ENCODE peak calls at places on chromosome 10, in eight cellular contexts. One of them, this sample, is unnamed.

GRCh38 chr10:6279540-6280267 is 77.0 kb downstream of the PFKFB3 start:
- DNase-seq in ureter: no peak
- DNase-seq in cerebellum: no peak
- DNase-seq in NCI-H1105: no peak
- DNase-seq in activated CD4-positive, alpha-beta T cell treated with anti-CD3 and anti-CD28 coated beads for 48 hours: no peak
- DNase-seq in erythroblast: no peak
- DNase-seq in putamen: no peak
- DNase-seq in AG04450: no peak
- DNase-seq in this sample: peak

GRCh38 chr10:1344846-1345245 is 288.7 kb downstream of the WDR37 start:
- DNase-seq in ureter: no peak
- DNase-seq in cerebellum: no peak
- DNase-seq in NCI-H1105: no peak
- DNase-seq in activated CD4-positive, alpha-beta T cell treated with anti-CD3 and anti-CD28 coated beads for 48 hours: no peak
- DNase-seq in erythroblast: no peak
- DNase-seq in putamen: no peak
- DNase-seq in AG04450: no peak
- DNase-seq in this sample: no peak

GRCh38 chr10:78305311-78305710 is 271.6 kb downstream of the RPS24 start:
- DNase-seq in ureter: peak
- DNase-seq in cerebellum: no peak
- DNase-seq in NCI-H1105: no peak
- DNase-seq in activated CD4-positive, alpha-beta T cell treated with anti-CD3 and anti-CD28 coated beads for 48 hours: no peak
- DNase-seq in erythroblast: no peak
- DNase-seq in putamen: no peak
- DNase-seq in AG04450: no peak
- DNase-seq in this sample: no peak

GRCh38 chr10:43398939-43399871 is 9.8 kb downstream of the HNRNPF start:
- DNase-seq in ureter: no peak
- DNase-seq in cerebellum: no peak
- DNase-seq in NCI-H1105: no peak
- DNase-seq in activated CD4-positive, alpha-beta T cell treated with anti-CD3 and anti-CD28 coated beads for 48 hours: no peak
- DNase-seq in erythroblast: peak
- DNase-seq in putamen: no peak
- DNase-seq in AG04450: no peak
- DNase-seq in this sample: no peak

GRCh38 chr10:94224656-94225055 is 138.1 kb downstream of the NOC3L start:
- DNase-seq in ureter: no peak
- DNase-seq in cerebellum: no peak
- DNase-seq in NCI-H1105: no peak
- DNase-seq in activated CD4-positive, alpha-beta T cell treated with anti-CD3 and anti-CD28 coated beads for 48 hours: no peak
- DNase-seq in erythroblast: no peak
- DNase-seq in putamen: no peak
- DNase-seq in AG04450: no peak
- DNase-seq in this sample: no peak

GRCh38 chr10:58919927-58920654 is 256.4 kb upstream of the PHYHIPL start:
- DNase-seq in ureter: no peak
- DNase-seq in cerebellum: no peak
- DNase-seq in NCI-H1105: no peak
- DNase-seq in activated CD4-positive, alpha-beta T cell treated with anti-CD3 and anti-CD28 coated beads for 48 hours: no peak
- DNase-seq in erythroblast: no peak
- DNase-seq in putamen: no peak
- DNase-seq in AG04450: peak
- DNase-seq in this sample: no peak

GRCh38 chr10:130847170-130847569 is 464.4 kb downstream of the TCERG1L start:
- DNase-seq in ureter: no peak
- DNase-seq in cerebellum: no peak
- DNase-seq in NCI-H1105: no peak
- DNase-seq in activated CD4-positive, alpha-beta T cell treated with anti-CD3 and anti-CD28 coated beads for 48 hours: no peak
- DNase-seq in erythroblast: no peak
- DNase-seq in putamen: no peak
- DNase-seq in AG04450: no peak
- DNase-seq in this sample: no peak

GRCh38 chr10:103215601-103216000 is 22.5 kb upstream of the NT5C2 start:
- DNase-seq in ureter: no peak
- DNase-seq in cerebellum: no peak
- DNase-seq in NCI-H1105: no peak
- DNase-seq in activated CD4-positive, alpha-beta T cell treated with anti-CD3 and anti-CD28 coated beads for 48 hours: no peak
- DNase-seq in erythroblast: no peak
- DNase-seq in putamen: peak
- DNase-seq in AG04450: no peak
- DNase-seq in this sample: no peak

GRCh38 chr10:27223964-27224363 is 16.6 kb downstream of the ACBD5 start:
- DNase-seq in ureter: no peak
- DNase-seq in cerebellum: no peak
- DNase-seq in NCI-H1105: no peak
- DNase-seq in activated CD4-positive, alpha-beta T cell treated with anti-CD3 and anti-CD28 coated beads for 48 hours: peak
- DNase-seq in erythroblast: peak
- DNase-seq in putamen: no peak
- DNase-seq in AG04450: no peak
- DNase-seq in this sample: peak

GRCh38 chr10:117754770-117755510 is 212.4 kb downstream of the EMX2 start:
- DNase-seq in ureter: no peak
- DNase-seq in cerebellum: no peak
- DNase-seq in NCI-H1105: no peak
- DNase-seq in activated CD4-positive, alpha-beta T cell treated with anti-CD3 and anti-CD28 coated beads for 48 hours: no peak
- DNase-seq in erythroblast: peak
- DNase-seq in putamen: peak
- DNase-seq in AG04450: no peak
- DNase-seq in this sample: no peak

GRCh38 chr10:83666762-83667161 is 472.5 kb upstream of the GHITM start:
- DNase-seq in ureter: no peak
- DNase-seq in cerebellum: no peak
- DNase-seq in NCI-H1105: no peak
- DNase-seq in activated CD4-positive, alpha-beta T cell treated with anti-CD3 and anti-CD28 coated beads for 48 hours: no peak
- DNase-seq in erythroblast: no peak
- DNase-seq in putamen: no peak
- DNase-seq in AG04450: no peak
- DNase-seq in this sample: peak

GRCh38 chr10:86970152-86970886 is 2.0 kb downstream of the ADIRF start:
- DNase-seq in ureter: peak
- DNase-seq in cerebellum: no peak
- DNase-seq in NCI-H1105: no peak
- DNase-seq in activated CD4-positive, alpha-beta T cell treated with anti-CD3 and anti-CD28 coated beads for 48 hours: no peak
- DNase-seq in erythroblast: no peak
- DNase-seq in putamen: no peak
- DNase-seq in AG04450: no peak
- DNase-seq in this sample: peak

GRCh38 chr10:117130862-117131389 is 7.1 kb downstream of the VAX1 start:
- DNase-seq in ureter: no peak
- DNase-seq in cerebellum: no peak
- DNase-seq in NCI-H1105: no peak
- DNase-seq in activated CD4-positive, alpha-beta T cell treated with anti-CD3 and anti-CD28 coated beads for 48 hours: no peak
- DNase-seq in erythroblast: no peak
- DNase-seq in putamen: no peak
- DNase-seq in AG04450: no peak
- DNase-seq in this sample: no peak

GRCh38 chr10:89206402-89207180 is 526 bp downstream of the CH25H start:
- DNase-seq in ureter: peak
- DNase-seq in cerebellum: no peak
- DNase-seq in NCI-H1105: no peak
- DNase-seq in activated CD4-positive, alpha-beta T cell treated with anti-CD3 and anti-CD28 coated beads for 48 hours: peak
- DNase-seq in erythroblast: no peak
- DNase-seq in putamen: no peak
- DNase-seq in AG04450: no peak
- DNase-seq in this sample: peak

GRCh38 chr10:114367041-114367675 is 37.1 kb downstream of the AFAP1L2 start:
- DNase-seq in ureter: no peak
- DNase-seq in cerebellum: no peak
- DNase-seq in NCI-H1105: no peak
- DNase-seq in activated CD4-positive, alpha-beta T cell treated with anti-CD3 and anti-CD28 coated beads for 48 hours: no peak
- DNase-seq in erythroblast: no peak
- DNase-seq in putamen: no peak
- DNase-seq in AG04450: no peak
- DNase-seq in this sample: no peak

GRCh38 chr10:34886906-34887615 is 72.0 kb upstream of the PARD3 start:
- DNase-seq in ureter: no peak
- DNase-seq in cerebellum: no peak
- DNase-seq in NCI-H1105: no peak
- DNase-seq in activated CD4-positive, alpha-beta T cell treated with anti-CD3 and anti-CD28 coated beads for 48 hours: no peak
- DNase-seq in erythroblast: no peak
- DNase-seq in putamen: no peak
- DNase-seq in AG04450: no peak
- DNase-seq in this sample: no peak

GRCh38 chr10:15313034-15313433 is 58.1 kb downstream of the FAM171A1 start:
- DNase-seq in ureter: no peak
- DNase-seq in cerebellum: peak
- DNase-seq in NCI-H1105: no peak
- DNase-seq in activated CD4-positive, alpha-beta T cell treated with anti-CD3 and anti-CD28 coated beads for 48 hours: no peak
- DNase-seq in erythroblast: no peak
- DNase-seq in putamen: peak
- DNase-seq in AG04450: no peak
- DNase-seq in this sample: peak

GRCh38 chr10:2886662-2887061 is 180.7 kb upstream of the PFKP start:
- DNase-seq in ureter: peak
- DNase-seq in cerebellum: no peak
- DNase-seq in NCI-H1105: no peak
- DNase-seq in activated CD4-positive, alpha-beta T cell treated with anti-CD3 and anti-CD28 coated beads for 48 hours: no peak
- DNase-seq in erythroblast: no peak
- DNase-seq in putamen: no peak
- DNase-seq in AG04450: no peak
- DNase-seq in this sample: no peak

This sample was measured in Ammon's horn.